ENCODE peak calls at places on chromosomes 5 and 9, in six cellular contexts. M, H, S, Z, P and L are unnamed samples.

GRCh38 chr9:134811673-134812668 is 68.6 kb upstream of the FCN2 start:
- DNase-seq in S (peak), Z (peak), M (no peak), H (no peak), P (peak), L (peak)

GRCh38 chr5:17665836-17666235 is 31.6 kb downstream of the TAF11L14 start:
- DNase-seq in H (no peak), P (no peak), M (no peak), Z (no peak), S (no peak), L (no peak)

GRCh38 chr9:102499468-102499867 is 495.7 kb upstream of the CYLC2 start:
- DNase-seq in M (no peak), Z (no peak), S (no peak), P (no peak), H (no peak), L (no peak)

GRCh38 chr5:178384815-178385471 is 152.3 kb upstream of the PHYKPL start:
- DNase-seq in Z (no peak), M (no peak), S (no peak), P (no peak), H (no peak), L (no peak)

GRCh38 chr5:82924990-82925385 is 152.2 kb downstream of the TMEM167A start:
- DNase-seq in P (no peak), M (no peak), S (no peak), H (no peak), Z (no peak), L (no peak)

GRCh38 chr5:15791859-15792258 is 291.9 kb downstream of the FBXL7 start:
- DNase-seq in P (no peak), Z (no peak), H (no peak), S (no peak), M (no peak), L (no peak)

GRCh38 chr5:64144429-64145215 is 21.0 kb upstream of the RNF180 start:
- DNase-seq in Z (no peak), P (no peak), M (no peak), S (peak), H (no peak), L (no peak)

GRCh38 chr5:141934099-141934844 is 10.6 kb downstream of the DELE1 start:
- DNase-seq in P (no peak), Z (no peak), S (no peak), H (no peak), M (peak), L (no peak)

GRCh38 chr5:13403351-13403750 is 541.1 kb downstream of the DNAH5 start:
- DNase-seq in Z (no peak), M (no peak), H (no peak), S (no peak), P (no peak), L (no peak)

GRCh38 chr5:58057324-58057723 is 402.6 kb downstream of the PLK2 start:
- DNase-seq in M (no peak), S (no peak), H (no peak), P (no peak), Z (no peak), L (no peak)

GRCh38 chr9:120885459-120885858 is 8.5 kb upstream of the PHF19 start:
- DNase-seq in Z (no peak), P (no peak), M (no peak), S (no peak), H (no peak), L (no peak)

GRCh38 chr5:149959406-149960236 is 937 bp upstream of the SLC26A2 start:
- DNase-seq in P (peak), S (peak), Z (peak), M (no peak), H (peak), L (peak)

GRCh38 chr9:85344901-85345300 is 396.9 kb downstream of the AGTPBP1 start:
- DNase-seq in Z (no peak), H (no peak), M (no peak), P (no peak), S (no peak), L (no peak)

GRCh38 chr5:75052461-75053285 is at the start of gene GCNT4:
- DNase-seq in M (peak), P (no peak), Z (peak), S (no peak), H (peak), L (peak)

GRCh38 chr5:1202798-1203185 is 1.4 kb downstream of the SLC6A19 start:
- DNase-seq in M (peak), Z (no peak), H (no peak), P (no peak), S (no peak), L (no peak)

GRCh38 chr9:129141066-129142041 is 30.1 kb downstream of the PTPA start:
- DNase-seq in H (no peak), P (peak), S (peak), Z (peak), M (peak), L (no peak)

GRCh38 chr5:61082516-61083280 is 79.6 kb downstream of the SMIM15 start:
- DNase-seq in M (no peak), H (no peak), S (no peak), P (no peak), Z (no peak), L (no peak)

GRCh38 chr5:149283611-149284480 is 12.2 kb downstream of the AFAP1L1 start:
- DNase-seq in Z (no peak), P (no peak), M (no peak), H (no peak), S (no peak), L (no peak)

GRCh38 chr9:125659201-125659840 is 47.7 kb downstream of the MAPKAP1 start:
- DNase-seq in Z (no peak), P (no peak), S (no peak), H (no peak), M (no peak), L (no peak)

GRCh38 chr5:150522504-150523464 is 14.9 kb downstream of the NDST1 start:
- DNase-seq in M (no peak), S (no peak), Z (no peak), H (no peak), P (no peak), L (no peak)

GRCh38 chr9:14313951-14314423 is at the start of gene NFIB:
- DNase-seq in M (peak), H (no peak), S (no peak), P (no peak), Z (peak), L (peak)